ENCODE peak calls at places on chromosomes 1 and 21, in four cellular contexts. K is GM12878, V is H1, I is K562. E is an unnamed sample.

GRCh38 chr1:235902638-235903542 is 36.2 kb upstream of the LYST start:
- DNase-seq in K (no peak), I (no peak), V (no peak), E (peak)

GRCh38 chr1:102897537-102897936 is 210.8 kb downstream of the COL11A1 start:
- DNase-seq in I (no peak), V (no peak), K (no peak), E (no peak)

GRCh38 chr1:178344513-178345077 is 152.2 kb downstream of the CLEC20A start:
- DNase-seq in I (no peak), K (peak), V (no peak), E (peak)

GRCh38 chr21:18411565-18411964 is 8.0 kb upstream of the TMPRSS15 start:
- DNase-seq in K (no peak), I (no peak), V (no peak), E (no peak)

GRCh38 chr1:69952691-69953090 is 252.7 kb downstream of the LRRC40 start:
- DNase-seq in V (no peak), K (no peak), I (no peak), E (no peak)

GRCh38 chr1:41657679-41658078 is 173.2 kb upstream of the EDN2 start:
- DNase-seq in I (no peak), K (no peak), V (no peak), E (no peak)

GRCh38 chr21:21084179-21084578 is 86.0 kb downstream of the NCAM2 start:
- DNase-seq in K (no peak), V (no peak), I (no peak), E (no peak)

GRCh38 chr1:78141522-78142231 is 95.9 kb downstream of the GIPC2 start:
- DNase-seq in V (no peak), I (no peak), K (no peak), E (no peak)

GRCh38 chr1:160621633-160622413 is 25.0 kb downstream of the SLAMF1 start:
- DNase-seq in K (no peak), I (no peak), V (no peak), E (no peak)

GRCh38 chr1:46087891-46088290 is 44.5 kb downstream of the PIK3R3 start:
- DNase-seq in K (no peak), I (no peak), V (no peak), E (no peak)

GRCh38 chr1:100127226-100127625 is 5.5 kb downstream of the SASS6 start:
- DNase-seq in I (no peak), K (no peak), V (no peak), E (no peak)

GRCh38 chr1:109807398-109807795 is 43.7 kb upstream of the EPS8L3 start:
- DNase-seq in K (no peak), I (no peak), V (no peak), E (no peak)

GRCh38 chr1:27098447-27099153 is 56.3 kb downstream of the SLC9A1 start:
- DNase-seq in I (no peak), K (no peak), V (no peak), E (no peak)

GRCh38 chr1:89557443-89557820 is 32.8 kb downstream of the LRRC8B start:
- DNase-seq in K (no peak), I (no peak), V (no peak), E (no peak)

GRCh38 chr1:78911956-78912880 is 94.3 kb downstream of the ADGRL4 start:
- DNase-seq in K (no peak), V (no peak), I (no peak), E (no peak)

GRCh38 chr1:16124377-16125087 is 31.3 kb downstream of the EPHA2 start:
- DNase-seq in V (no peak), I (no peak), K (no peak), E (no peak)

GRCh38 chr1:64013395-64013794 is 190.0 kb upstream of the UBE2U start:
- DNase-seq in V (no peak), I (no peak), K (no peak), E (no peak)

GRCh38 chr1:154448271-154448905 is 43.2 kb downstream of the IL6R start:
- DNase-seq in I (no peak), V (no peak), K (no peak), E (no peak)

GRCh38 chr1:199684686-199685273 is 342.7 kb upstream of the NR5A2 start:
- DNase-seq in V (no peak), K (peak), I (peak), E (peak)

GRCh38 chr1:201145132-201145531 is 9.1 kb downstream of the TMEM9 start:
- DNase-seq in I (no peak), K (no peak), V (no peak), E (no peak)

GRCh38 chr1:201146626-201147390 is 7.5 kb downstream of the TMEM9 start:
- DNase-seq in V (no peak), K (no peak), I (no peak), E (no peak)

GRCh38 chr1:201147396-201148015 is 6.8 kb downstream of the TMEM9 start:
- DNase-seq in K (no peak), I (no peak), V (no peak), E (no peak)

GRCh38 chr1:201145816-201146215 is 8.5 kb downstream of the TMEM9 start:
- DNase-seq in V (no peak), K (no peak), I (no peak), E (no peak)

GRCh38 chr1:201149400-201149799 is 4.9 kb downstream of the TMEM9 start:
- DNase-seq in I (peak), V (no peak), K (no peak), E (peak)
- TF ChIP-seq EGR1 in I (no peak), V (no peak), K (no peak), E (no peak)

GRCh38 chr1:201999625-202000238 is 10.7 kb upstream of the ELF3 start:
- DNase-seq in V (no peak), I (peak), K (no peak), E (no peak)
- TF ChIP-seq SP1 in V (no peak), I (no peak), K (no peak), E (no peak)

GRCh38 chr1:145891143-145891542 is 5.5 kb upstream of the ANKRD35 start:
- DNase-seq in I (no peak), K (no peak), V (no peak), E (no peak)
- TF ChIP-seq EGR1 in I (no peak), K (no peak), V (no peak), E (no peak)

GRCh38 chr1:68218485-68218884 is 13.8 kb downstream of the WLS start:
- DNase-seq in I (no peak), K (no peak), V (no peak), E (no peak)
- TF ChIP-seq SP1 in I (no peak), K (no peak), V (no peak), E (no peak)

GRCh38 chr1:230752407-230752806 is 5.2 kb downstream of the CAPN9 start:
- DNase-seq in K (no peak), I (no peak), V (peak), E (no peak)

GRCh38 chr1:230750986-230751625 is 3.9 kb downstream of the CAPN9 start:
- DNase-seq in K (no peak), I (no peak), V (no peak), E (no peak)

GRCh38 chr1:230754831-230755230 is 7.6 kb downstream of the CAPN9 start:
- DNase-seq in K (no peak), I (no peak), V (no peak), E (no peak)

GRCh38 chr1:230753191-230753585 is 6.0 kb downstream of the CAPN9 start:
- DNase-seq in V (no peak), I (no peak), K (no peak), E (no peak)

DNA sequence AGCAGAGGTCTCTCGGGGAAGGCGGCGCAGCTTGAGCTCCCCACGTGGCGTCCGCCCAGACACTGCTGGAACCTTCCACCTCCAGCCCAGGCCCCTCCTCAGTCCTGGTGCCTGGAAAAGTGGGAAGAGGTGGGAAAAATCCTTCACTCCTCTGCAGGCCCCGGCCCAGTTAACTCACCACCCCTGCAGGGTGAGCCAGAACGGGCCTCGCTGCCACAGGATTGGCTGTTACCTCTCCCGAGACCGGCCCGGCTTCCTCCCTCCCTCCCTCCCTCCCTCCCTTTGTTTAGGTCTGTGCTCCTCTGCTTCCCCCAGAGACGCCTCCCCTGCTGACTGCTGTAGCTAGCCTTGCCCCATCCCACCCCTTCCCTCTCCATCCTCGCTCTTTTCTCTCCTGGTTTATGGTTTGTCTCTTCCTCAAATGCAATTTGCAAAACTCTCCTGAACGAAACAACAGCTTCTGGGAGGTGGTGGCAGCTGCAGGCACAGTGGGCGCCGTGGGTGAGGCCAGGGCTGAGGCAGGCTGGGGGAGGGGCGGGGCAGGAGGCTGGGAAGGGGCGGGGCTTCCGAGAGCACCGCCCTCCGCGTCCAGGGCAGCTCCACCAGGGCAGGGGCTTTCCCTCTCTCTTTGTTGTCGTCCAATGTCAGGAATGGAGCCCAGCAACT is 6.5 kb downstream of the CAPN9 start:
- DNase-seq in V (peak), K (no peak), I (peak), E (peak)
- TF ChIP-seq EGR1 in V (no peak), K (no peak), I (no peak), E (no peak)

GRCh38 chr1:185297986-185298385 is 19.1 kb downstream of the IVNS1ABP start:
- DNase-seq in I (no peak), K (no peak), V (no peak), E (no peak)

GRCh38 chr1:185305419-185305818 is 11.6 kb downstream of the IVNS1ABP start:
- DNase-seq in K (no peak), V (no peak), I (no peak), E (no peak)

GRCh38 chr1:185300152-185300551 is 16.9 kb downstream of the IVNS1ABP start:
- DNase-seq in I (no peak), K (no peak), V (no peak), E (no peak)
- TF ChIP-seq SP1 in I (no peak), K (no peak), V (no peak), E (no peak)

GRCh38 chr1:167937709-167938010 is 788 bp upstream of the MPC2 start:
- DNase-seq in V (no peak), I (no peak), K (no peak), E (no peak)

GRCh38 chr1:167936068-167936929 is at the start of gene DCAF6:
- DNase-seq in I (peak), K (peak), V (peak), E (peak)

GRCh38 chr1:167935252-167936067 is 1.0 kb upstream of the DCAF6 start:
- DNase-seq in I (no peak), V (peak), K (no peak), E (no peak)

GRCh38 chr1:167938083-167938482 is 1.2 kb upstream of the MPC2 start:
- DNase-seq in V (no peak), K (no peak), I (no peak), E (no peak)

DNA sequence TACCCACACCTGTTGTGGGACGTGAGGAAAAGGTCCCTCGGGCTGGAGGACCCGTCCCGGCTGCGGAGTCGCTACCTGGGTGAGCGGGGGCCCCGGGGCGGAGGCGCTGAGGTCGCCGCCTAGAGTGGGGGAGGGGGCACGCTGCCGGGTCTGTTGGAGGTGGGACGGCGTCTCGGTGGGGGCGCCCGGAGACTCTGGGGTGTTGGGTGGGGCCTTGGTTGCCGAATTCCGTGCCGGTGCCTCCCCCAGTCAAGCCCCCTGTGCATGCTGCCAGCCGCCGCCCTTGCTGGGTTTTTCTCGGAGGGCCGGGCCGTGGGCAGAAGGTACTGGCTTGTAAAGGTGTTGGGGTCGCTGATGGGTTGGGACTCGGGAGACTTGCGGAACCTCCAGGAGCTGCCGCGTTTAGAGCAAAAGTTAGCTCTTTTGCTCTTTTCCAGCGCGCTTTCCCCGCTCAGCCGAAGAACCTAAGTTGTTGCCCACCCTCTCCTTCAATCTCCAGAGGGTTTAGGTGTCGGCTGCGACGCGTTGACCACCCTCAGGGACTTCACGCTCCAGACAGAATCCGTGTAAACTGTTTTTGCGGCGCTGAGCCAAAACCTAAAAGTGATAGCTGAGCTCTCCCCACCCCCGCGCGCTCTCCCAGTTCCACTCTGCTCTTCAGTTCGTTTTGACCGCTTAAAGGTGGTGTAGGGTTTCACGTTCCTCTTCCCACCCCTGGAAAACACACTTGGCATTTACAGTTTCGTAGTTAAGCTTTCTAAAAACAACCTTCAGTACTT is at the start of gene MPC2:
- DNase-seq in V (no peak), I (peak), K (no peak), E (peak)
- TF ChIP-seq EGR1 in V (no peak), I (peak), K (no peak), E (peak)

GRCh38 chr1:212415107-212415841 is 588 bp upstream of the PACC1 start:
- DNase-seq in I (peak), V (peak), K (no peak), E (no peak)
- TF ChIP-seq SP1 in I (peak), V (no peak), K (no peak), E (no peak)

E was measured in HCT116.